ENCODE peak calls at places on chromosomes 2 and 18, in five cellular contexts. E is non-pigmented ciliary epithelial cell, C is fibroblast of mammary gland, Z is B cell, V is ureter. Y is an unnamed sample.

GRCh38 chr2:208134928-208135586 is 5.4 kb upstream of the CRYGC start:
- DNase-seq in E (no peak), C (no peak), Z (no peak), V (no peak), Y (no peak)

GRCh38 chr18:45571714-45572113 is 43.6 kb upstream of the SLC14A2 start:
- DNase-seq in E (no peak), C (no peak), Z (no peak), V (no peak), Y (no peak)

GRCh38 chr18:14939141-14939540 is 191.2 kb downstream of the ANKRD30B start:
- DNase-seq in E (no peak), C (no peak), Z (no peak), V (no peak), Y (no peak)

GRCh38 chr2:28185881-28186280 is 206.8 kb upstream of the FOSL2 start:
- DNase-seq in E (peak; percentile 44), C (peak; percentile 69), Z (no peak), V (no peak), Y (no peak)

GRCh38 chr2:191666733-191667132 is 11.2 kb upstream of the NABP1 start:
- DNase-seq in E (no peak), C (no peak), Z (peak; percentile 47), V (no peak), Y (no peak)

GRCh38 chr2:42979416-42979869 is 187.1 kb upstream of the HAAO start:
- DNase-seq in E (no peak), C (no peak), Z (no peak), V (no peak), Y (no peak)

GRCh38 chr2:148802448-148803220 is 72.4 kb upstream of the KIF5C start:
- DNase-seq in E (no peak), C (no peak), Z (no peak), V (no peak), Y (no peak)

GRCh38 chr2:75064691-75065396 is 106.4 kb downstream of the POLE4 start:
- DNase-seq in E (no peak), C (peak; percentile 51), Z (peak; percentile 66), V (no peak), Y (peak; percentile 32)

GRCh38 chr2:16211341-16211740 is 271.0 kb downstream of the MYCN start:
- DNase-seq in E (no peak), C (no peak), Z (no peak), V (no peak), Y (no peak)

GRCh38 chr2:60550151-60550983 is 3.1 kb downstream of the BCL11A start:
- DNase-seq in E (peak; percentile 65), C (peak; percentile 56), Z (peak; percentile 93), V (peak; percentile 79), Y (peak; percentile 62)